ENCODE peak calls at places on chromosomes 6 and 20, in nine cellular contexts. J is stomach, Q is mammary epithelial cell, R is esophagus squamous epithelium, N is foreskin keratinocyte, W is BE2C, F is SK-N-SH, Z is AG04450, X is body of pancreas. P is an unnamed sample.

GRCh38 chr6:32216292-32216691 is 7.6 kb downstream of the NOTCH4 start:
- DNase-seq in J (no peak), Q (no peak), R (no peak), N (no peak), W (no peak), F (no peak), Z (no peak), X (no peak), P (no peak)

GRCh38 chr6:38169826-38170526 is 350.4 kb downstream of the ZFAND3 start:
- DNase-seq in J (no peak), Q (no peak), R (no peak), N (no peak), W (no peak), F (no peak), Z (no peak), X (no peak), P (no peak)

GRCh38 chr6:75611702-75612375 is 10.2 kb downstream of the SENP6 start:
- DNase-seq in J (no peak), Q (peak), R (no peak), N (no peak), W (no peak), F (no peak), Z (no peak), X (no peak), P (peak)

GRCh38 chr6:70669133-70669532 is 1.4 kb downstream of the SMAP1 start:
- DNase-seq in J (no peak), Q (peak), R (no peak), N (no peak), W (no peak), F (no peak), Z (no peak), X (no peak), P (no peak)

GRCh38 chr6:140485740-140486467 is 1111.5 kb upstream of the CITED2 start:
- DNase-seq in J (peak), Q (peak), R (no peak), N (no peak), W (no peak), F (no peak), Z (peak), X (peak), P (peak)

GRCh38 chr6:52155791-52156576 is 30.2 kb upstream of the IL17A start:
- DNase-seq in J (no peak), Q (peak), R (no peak), N (no peak), W (no peak), F (no peak), Z (no peak), X (no peak), P (peak)

GRCh38 chr6:10305740-10306423 is 109.0 kb downstream of the TFAP2A start:
- DNase-seq in J (no peak), Q (no peak), R (no peak), N (no peak), W (no peak), F (no peak), Z (no peak), X (no peak), P (no peak)

GRCh38 chr20:21615617-21616080 is 89.8 kb upstream of the PAX1 start:
- DNase-seq in J (peak), Q (peak), R (no peak), N (peak), W (peak), F (peak), Z (no peak), X (peak), P (peak)

GRCh38 chr6:84791233-84791632 is 26.8 kb upstream of the TBX18 start:
- DNase-seq in J (no peak), Q (peak), R (no peak), N (no peak), W (no peak), F (no peak), Z (no peak), X (no peak), P (no peak)

GRCh38 chr6:47440722-47441121 is 36.9 kb upstream of the CD2AP start:
- DNase-seq in J (no peak), Q (peak), R (no peak), N (no peak), W (no peak), F (no peak), Z (no peak), X (no peak), P (no peak)

GRCh38 chr20:23027721-23028120 is 7.4 kb upstream of the SSTR4 start:
- DNase-seq in J (no peak), Q (no peak), R (no peak), N (no peak), W (no peak), F (no peak), Z (no peak), X (no peak), P (no peak)

GRCh38 chr6:168208854-168209253 is 110.7 kb downstream of the DACT2 start:
- DNase-seq in J (no peak), Q (no peak), R (no peak), N (no peak), W (no peak), F (no peak), Z (no peak), X (no peak), P (no peak)

GRCh38 chr20:49166534-49167449 is 21.3 kb downstream of the STAU1 start:
- DNase-seq in J (no peak), Q (no peak), R (no peak), N (no peak), W (no peak), F (no peak), Z (no peak), X (no peak), P (no peak)

GRCh38 chr20:48262396-48262795 is 477.1 kb upstream of the SULF2 start:
- DNase-seq in J (no peak), Q (no peak), R (no peak), N (no peak), W (no peak), F (no peak), Z (no peak), X (no peak), P (no peak)

GRCh38 chr6:39381535-39382140 is 59.1 kb upstream of the KCNK16 start:
- DNase-seq in J (no peak), Q (no peak), R (no peak), N (no peak), W (no peak), F (no peak), Z (no peak), X (no peak), P (no peak)

GRCh38 chr6:113219783-113220182 is 637.4 kb upstream of the MARCKS start:
- DNase-seq in J (no peak), Q (no peak), R (no peak), N (no peak), W (no peak), F (no peak), Z (no peak), X (no peak), P (no peak)

GRCh38 chr6:35367646-35368037 is 25.3 kb downstream of the PPARD start:
- DNase-seq in J (no peak), Q (no peak), R (no peak), N (no peak), W (no peak), F (no peak), Z (no peak), X (no peak), P (no peak)

GRCh38 chr6:12150812-12151432 is 138.8 kb downstream of the HIVEP1 start:
- DNase-seq in J (no peak), Q (no peak), R (no peak), N (no peak), W (peak), F (peak), Z (no peak), X (peak), P (peak)

GRCh38 chr6:168162366-168162765 is 83.4 kb upstream of the FRMD1 start:
- DNase-seq in J (no peak), Q (no peak), R (no peak), N (no peak), W (no peak), F (no peak), Z (no peak), X (no peak), P (no peak)

GRCh38 chr6:30443657-30444450 is 45.5 kb upstream of the HLA-E start:
- DNase-seq in J (no peak), Q (peak), R (no peak), N (no peak), W (no peak), F (no peak), Z (no peak), X (no peak), P (no peak)

GRCh38 chr6:52829046-52829817 is 11.4 kb downstream of the GSTA5 start:
- DNase-seq in J (no peak), Q (no peak), R (no peak), N (no peak), W (no peak), F (no peak), Z (no peak), X (no peak), P (no peak)

GRCh38 chr20:17648782-17649730 is 33.0 kb downstream of the RRBP1 start:
- DNase-seq in J (peak), Q (no peak), R (no peak), N (no peak), W (no peak), F (peak), Z (no peak), X (peak), P (peak)

GRCh38 chr6:87756858-87757257 is 54.8 kb upstream of the AKIRIN2 start:
- DNase-seq in J (no peak), Q (peak), R (no peak), N (peak), W (no peak), F (no peak), Z (peak), X (no peak), P (peak)

GRCh38 chr6:33992191-33992590 is 153.7 kb downstream of the GRM4 start:
- DNase-seq in J (peak), Q (no peak), R (no peak), N (no peak), W (no peak), F (no peak), Z (no peak), X (no peak), P (no peak)

GRCh38 chr6:30344191-30344867 is 627 bp upstream of the RPP21 start:
- DNase-seq in J (no peak), Q (no peak), R (no peak), N (no peak), W (no peak), F (no peak), Z (no peak), X (no peak), P (no peak)

GRCh38 chr6:67201563-67201962 is 1433.5 kb upstream of the ADGRB3 start:
- DNase-seq in J (no peak), Q (no peak), R (no peak), N (no peak), W (no peak), F (no peak), Z (no peak), X (no peak), P (no peak)

GRCh38 chr6:35317483-35318199 is 20.0 kb downstream of the DEF6 start:
- DNase-seq in J (no peak), Q (no peak), R (no peak), N (no peak), W (peak), F (no peak), Z (no peak), X (peak), P (no peak)

GRCh38 chr20:63568986-63569949 is 4.8 kb downstream of the HELZ2 start:
- DNase-seq in J (no peak), Q (no peak), R (no peak), N (no peak), W (no peak), F (no peak), Z (no peak), X (no peak), P (no peak)

GRCh38 chr6:88380083-88380482 is 213.9 kb upstream of the CNR1 start:
- DNase-seq in J (no peak), Q (peak), R (no peak), N (peak), W (no peak), F (peak), Z (no peak), X (no peak), P (no peak)

GRCh38 chr6:80433010-80433665 is 326.7 kb downstream of the BCKDHB start:
- DNase-seq in J (no peak), Q (no peak), R (no peak), N (no peak), W (no peak), F (no peak), Z (no peak), X (no peak), P (no peak)

GRCh38 chr6:4487538-4487937 is 288.7 kb upstream of the CDYL start:
- DNase-seq in J (peak), Q (peak), R (no peak), N (peak), W (no peak), F (no peak), Z (no peak), X (peak), P (peak)

GRCh38 chr6:125547320-125547843 is 202.1 kb upstream of the HEY2 start:
- DNase-seq in J (no peak), Q (no peak), R (no peak), N (no peak), W (no peak), F (no peak), Z (no peak), X (no peak), P (no peak)

GRCh38 chr6:147503587-147503986 is 4.9 kb upstream of the SAMD5 start:
- DNase-seq in J (no peak), Q (no peak), R (no peak), N (no peak), W (no peak), F (no peak), Z (no peak), X (no peak), P (no peak)

DNA sequence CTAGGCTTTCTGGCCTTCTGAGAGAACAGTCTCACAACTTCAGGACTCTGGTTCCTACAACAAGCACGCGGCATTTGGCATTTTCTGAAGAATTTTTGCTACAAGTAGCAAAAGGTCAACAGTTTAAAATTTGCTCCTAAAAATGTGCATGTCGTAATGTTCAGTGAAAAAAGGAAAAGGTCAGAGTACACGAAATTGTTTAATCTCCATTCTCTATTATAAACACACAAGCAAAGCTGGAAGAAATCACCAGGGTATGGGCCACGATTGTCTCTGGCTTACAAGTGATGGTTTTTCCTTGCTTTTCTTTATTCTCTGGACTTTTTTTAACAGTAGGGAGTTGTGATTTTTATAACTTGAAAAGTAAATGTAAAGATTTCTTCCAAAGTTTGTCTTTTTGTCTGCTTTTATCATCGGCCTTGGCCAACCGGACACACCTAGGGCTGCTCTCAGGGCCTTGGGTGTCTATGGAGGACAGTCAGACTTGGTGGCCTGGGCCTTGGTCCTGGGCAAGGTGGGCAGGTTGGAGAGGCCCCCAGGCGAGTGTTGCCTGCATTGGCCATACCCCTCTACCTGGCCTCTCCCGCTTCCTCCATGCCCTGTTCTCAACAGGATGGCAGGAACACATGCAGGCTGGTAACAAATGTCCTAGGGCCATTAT is 32.4 kb downstream of the PLEKHG1 start:
- DNase-seq in J (no peak), Q (no peak), R (no peak), N (no peak), W (no peak), F (no peak), Z (no peak), X (no peak), P (no peak)
- TF ChIP-seq CTCF in J (no peak), Q (no peak), R (no peak), N (no peak), W (no peak), F (no peak), Z (no peak), X (no peak), P (no peak)

GRCh38 chr20:57061058-57061900 is 205.2 kb downstream of the BMP7 start:
- DNase-seq in J (no peak), Q (peak), R (no peak), N (no peak), W (peak), F (peak), Z (no peak), X (no peak), P (peak)
- TF ChIP-seq CTCF in J (no peak), Q (peak), R (no peak), N (peak), W (peak), F (peak), Z (peak), X (no peak), P (no peak)

GRCh38 chr20:18904624-18905023 is 91.0 kb downstream of the SCP2D1 start:
- DNase-seq in J (no peak), Q (no peak), R (no peak), N (no peak), W (no peak), F (no peak), Z (no peak), X (peak), P (no peak)
- TF ChIP-seq CTCF in J (no peak), Q (peak), R (no peak), N (peak), W (peak), F (peak), Z (no peak), X (peak), P (no peak)

GRCh38 chr20:46011631-46012482 is 3.1 kb downstream of the MMP9 start:
- DNase-seq in J (peak), Q (no peak), R (no peak), N (no peak), W (peak), F (peak), Z (no peak), X (peak), P (peak)
- TF ChIP-seq CTCF in J (no peak), Q (peak), R (no peak), N (peak), W (peak), F (peak), Z (peak), X (no peak), P (peak)

GRCh38 chr6:169417101-169417500 is 163.5 kb upstream of the THBS2 start:
- DNase-seq in J (no peak), Q (no peak), R (no peak), N (no peak), W (no peak), F (no peak), Z (no peak), X (no peak), P (no peak)

GRCh38 chr6:169424149-169424804 is 170.6 kb upstream of the THBS2 start:
- DNase-seq in J (no peak), Q (no peak), R (no peak), N (no peak), W (no peak), F (peak), Z (no peak), X (no peak), P (no peak)

GRCh38 chr6:169424821-169425240 is 171.2 kb upstream of the THBS2 start:
- DNase-seq in J (no peak), Q (no peak), R (no peak), N (no peak), W (no peak), F (peak), Z (peak), X (no peak), P (no peak)

GRCh38 chr6:169421890-169422289 is 168.2 kb upstream of the THBS2 start:
- DNase-seq in J (no peak), Q (no peak), R (no peak), N (no peak), W (no peak), F (no peak), Z (no peak), X (no peak), P (no peak)

DNA sequence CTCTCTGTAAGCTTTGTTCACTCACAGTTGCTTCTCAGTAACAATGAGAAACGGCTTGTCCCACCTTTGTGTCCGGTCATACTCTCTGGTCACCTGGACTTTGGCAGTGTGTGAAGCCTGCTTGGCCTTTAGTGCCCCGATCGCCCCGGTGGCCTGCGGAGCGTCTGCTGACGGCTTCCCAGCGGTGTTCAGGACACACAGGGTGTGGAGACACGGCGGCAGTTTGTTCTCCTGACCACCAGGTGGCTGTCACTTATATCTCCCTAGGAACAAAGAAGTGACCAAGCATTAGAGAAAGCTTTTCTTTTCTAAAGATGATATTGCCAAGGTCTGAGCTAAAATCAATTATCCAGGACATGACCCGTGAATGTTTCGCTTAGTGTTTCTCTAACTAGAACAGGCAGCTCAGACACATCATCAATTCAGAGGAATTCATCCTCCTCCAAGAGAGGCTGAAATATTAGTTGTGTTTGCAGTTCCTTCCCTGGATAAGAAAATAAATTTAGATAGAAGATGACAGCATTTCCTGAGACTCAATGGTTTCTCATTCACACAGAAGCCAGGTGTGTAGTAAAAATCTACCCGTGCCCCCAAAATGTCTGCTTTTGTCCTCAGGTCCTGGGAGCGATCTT is 167.4 kb upstream of the THBS2 start:
- DNase-seq in J (peak), Q (no peak), R (no peak), N (no peak), W (peak), F (peak), Z (no peak), X (peak), P (peak)
- TF ChIP-seq CTCF in J (no peak), Q (no peak), R (no peak), N (no peak), W (peak), F (peak), Z (peak), X (peak), P (peak)

DNA sequence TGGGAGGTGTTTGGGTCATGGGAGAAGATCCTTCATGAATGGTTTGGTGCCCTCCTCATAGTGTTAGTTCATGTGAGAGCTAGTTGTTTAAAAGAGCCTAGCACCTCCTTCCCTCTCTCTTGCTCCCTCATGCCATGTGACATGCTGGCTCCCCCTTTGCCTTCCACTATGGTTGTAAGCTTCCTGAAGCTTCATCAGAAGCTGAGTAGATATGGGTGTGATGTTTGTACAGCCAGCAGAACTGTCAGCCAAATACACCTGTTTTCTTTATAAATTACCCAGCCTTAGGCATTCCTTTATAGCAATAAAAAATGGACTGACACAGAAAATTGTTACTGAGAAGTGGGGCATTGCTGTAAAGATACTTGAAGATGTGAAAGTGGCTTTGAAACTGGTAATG is 731.1 kb upstream of the FLRT3 start:
- DNase-seq in J (no peak), Q (no peak), R (no peak), N (no peak), W (no peak), F (no peak), Z (no peak), X (no peak), P (no peak)
- TF ChIP-seq CTCF in J (no peak), Q (no peak), R (no peak), N (no peak), W (no peak), F (no peak), Z (no peak), X (no peak), P (no peak)

DNA sequence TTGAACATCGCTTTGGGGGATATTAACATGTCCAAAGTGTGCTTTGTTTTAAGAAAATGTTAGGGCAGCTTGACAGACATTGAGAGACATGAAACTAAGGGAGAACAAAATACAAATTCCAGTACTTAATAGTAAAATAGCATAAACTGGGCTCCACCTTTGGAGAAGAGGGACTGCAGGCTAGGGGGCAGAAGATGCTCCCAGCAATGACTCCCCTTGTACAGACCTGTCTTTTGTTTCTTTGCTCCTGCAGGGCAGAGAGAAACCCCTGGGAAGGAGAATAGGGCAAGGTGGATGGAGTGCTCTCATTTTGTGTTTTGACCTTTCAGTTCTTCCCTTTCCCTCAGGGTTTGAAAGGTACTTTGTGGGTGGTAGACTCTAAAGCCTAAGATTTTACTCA is 115.6 kb upstream of the PLCB4 start:
- DNase-seq in J (no peak), Q (no peak), R (no peak), N (no peak), W (no peak), F (no peak), Z (no peak), X (no peak), P (no peak)
- TF ChIP-seq CTCF in J (no peak), Q (no peak), R (no peak), N (no peak), W (peak), F (peak), Z (peak), X (no peak), P (no peak)

GRCh38 chr20:13644010-13644409 is 5.3 kb upstream of the TASP1 start:
- DNase-seq in J (no peak), Q (peak), R (no peak), N (peak), W (no peak), F (no peak), Z (no peak), X (no peak), P (no peak)
- TF ChIP-seq CTCF in J (no peak), Q (peak), R (no peak), N (peak), W (no peak), F (peak), Z (no peak), X (no peak), P (no peak)

P was measured in activated CD8-positive, alpha-beta T cell treated with anti-CD3 and anti-CD28 coated beads for 36 hours.